ENCODE peak calls at places on chromosomes 13 and 19, in ten cellular contexts. W, U, K, H, C, V, Z, D, X and T are unnamed samples.

GRCh38 chr19:18603958-18604819 is 2.4 kb downstream of the CRLF1 start:
- DNase-seq in K (no peak), C (no peak), X (no peak), W (no peak), D (no peak), Z (peak; percentile 70), V (no peak), U (no peak), H (no peak), T (no peak)

GRCh38 chr19:56091751-56092546 is 29.1 kb downstream of the ZNF787 start:
- DNase-seq in D (no peak), H (no peak), Z (peak; percentile 54), X (peak; percentile 40), K (no peak), W (no peak), V (no peak), U (no peak), C (peak; percentile 61), T (no peak)

GRCh38 chr19:4088975-4089374 is 22.3 kb upstream of the ZBTB7A start:
- DNase-seq in D (no peak), V (peak; percentile 55), C (no peak), U (no peak), W (no peak), X (no peak), H (no peak), K (no peak), Z (no peak), T (no peak)

GRCh38 chr19:5354403-5354802 is 13.8 kb upstream of the PTPRS start:
- DNase-seq in Z (no peak), C (no peak), H (no peak), W (no peak), D (peak; percentile 34), K (no peak), V (peak; percentile 39), U (no peak), X (no peak), T (no peak)

GRCh38 chr19:4839192-4839591 is 7.7 kb upstream of the TICAM1 start:
- DNase-seq in X (no peak), D (no peak), V (no peak), U (no peak), C (no peak), K (no peak), W (no peak), H (no peak), Z (peak; percentile 79), T (no peak)

GRCh38 chr19:3276341-3276799 is 51.9 kb downstream of the CELF5 start:
- DNase-seq in X (peak; percentile 68), V (peak; percentile 87), Z (peak; percentile 87), K (no peak), W (no peak), U (peak; percentile 34), D (peak; percentile 60), H (no peak), C (peak; percentile 58), T (peak; percentile 72)

GRCh38 chr19:41351339-41352245 is 2.1 kb downstream of the TGFB1 start:
- DNase-seq in W (peak; percentile 61), Z (peak; percentile 95), H (no peak), U (peak; percentile 59), V (peak; percentile 84), D (no peak), K (peak; percentile 82), X (peak; percentile 84), C (peak; percentile 89), T (peak; percentile 79)

GRCh38 chr13:90622547-90622946 is 724.9 kb upstream of the MIR17HG start:
- DNase-seq in K (no peak), C (no peak), X (no peak), W (no peak), V (no peak), U (no peak), H (no peak), Z (no peak), D (no peak), T (no peak)

GRCh38 chr13:98300956-98301641 is 124.0 kb upstream of the RNF113B start:
- DNase-seq in H (no peak), X (no peak), W (no peak), V (no peak), K (no peak), U (peak; percentile 69), C (no peak), D (peak; percentile 96), Z (no peak), T (no peak)

GRCh38 chr19:47022140-47022536 is 2.5 kb downstream of the NPAS1 start:
- DNase-seq in V (no peak), K (no peak), U (no peak), X (no peak), C (no peak), D (no peak), H (no peak), W (no peak), Z (no peak), T (no peak)

GRCh38 chr13:36030670-36031331 is 100.4 kb downstream of the DCLK1 start:
- DNase-seq in X (no peak), D (no peak), C (no peak), V (no peak), H (no peak), W (peak; percentile 27), U (no peak), K (no peak), Z (no peak), T (no peak)
- TF ChIP-seq EP300 in X (no peak), D (no peak), C (no peak), V (no peak), H (no peak), W (no peak), U (no peak), K (no peak), Z (no peak), T (no peak)

GRCh38 chr19:2081873-2082810 is 14.0 kb downstream of the MOB3A start:
- DNase-seq in U (peak; percentile 50), K (no peak), H (no peak), V (no peak), D (no peak), X (no peak), W (no peak), Z (peak; percentile 53), C (no peak), T (peak; percentile 64)

GRCh38 chr19:2080336-2080988 is 15.7 kb downstream of the MOB3A start:
- DNase-seq in V (no peak), X (no peak), H (no peak), C (no peak), W (no peak), Z (peak; percentile 20), D (no peak), K (no peak), U (no peak), T (no peak)

GRCh38 chr19:2077833-2078619 is 18.1 kb downstream of the MOB3A start:
- DNase-seq in Z (peak; percentile 75), U (no peak), H (no peak), C (no peak), W (no peak), D (no peak), X (no peak), K (no peak), V (no peak), T (no peak)

GRCh38 chr19:2079076-2079864 is 16.9 kb downstream of the MOB3A start:
- DNase-seq in U (no peak), Z (peak; percentile 65), V (no peak), C (no peak), X (no peak), D (no peak), K (no peak), W (no peak), H (no peak), T (no peak)

DNA sequence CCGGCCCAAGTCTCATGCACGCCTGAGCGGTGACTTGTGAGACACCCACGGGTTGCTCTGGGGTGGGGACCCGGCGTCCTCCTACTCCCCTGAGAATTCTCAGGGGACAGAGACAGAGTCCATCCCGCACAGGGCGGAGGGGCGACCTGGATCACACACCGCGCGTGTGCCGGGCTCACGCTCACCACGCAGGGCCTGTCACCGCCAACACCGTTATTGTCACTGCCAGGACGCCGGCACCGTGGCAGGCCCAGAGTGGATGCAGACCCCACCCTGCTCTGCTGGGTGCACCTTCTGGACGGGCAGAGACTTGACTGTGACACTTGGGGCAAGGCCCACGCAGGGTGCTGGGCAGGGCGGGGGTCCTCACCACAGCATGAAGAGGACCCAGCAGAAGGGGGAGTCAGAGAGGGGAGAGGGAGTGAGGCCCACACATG is 16.2 kb downstream of the MOB3A start:
- DNase-seq in K (no peak), C (no peak), D (no peak), U (no peak), V (no peak), H (no peak), X (no peak), W (no peak), Z (peak; percentile 72), T (no peak)
- TF ChIP-seq CTCF in K (no peak), C (no peak), D (no peak), U (no peak), V (no peak), H (no peak), X (no peak), W (no peak), Z (no peak), T (no peak)

GRCh38 chr13:24265453-24265852 is 43.9 kb upstream of the C1QTNF9 start:
- DNase-seq in W (peak; percentile 9), K (no peak), C (no peak), D (no peak), Z (no peak), U (no peak), H (no peak), V (no peak), X (no peak), T (no peak)
- TF ChIP-seq POLR2A in W (no peak), K (no peak), C (no peak), D (no peak), Z (no peak), U (no peak), H (no peak), V (no peak), X (no peak), T (no peak)

GRCh38 chr13:111058796-111059506 is 56.2 kb upstream of the ARHGEF7 start:
- DNase-seq in Z (no peak), K (no peak), V (no peak), C (no peak), W (no peak), H (no peak), X (no peak), U (no peak), D (no peak), T (no peak)
- TF ChIP-seq EP300 in Z (no peak), K (no peak), V (no peak), C (no peak), W (no peak), H (no peak), X (no peak), U (no peak), D (no peak), T (no peak)

DNA sequence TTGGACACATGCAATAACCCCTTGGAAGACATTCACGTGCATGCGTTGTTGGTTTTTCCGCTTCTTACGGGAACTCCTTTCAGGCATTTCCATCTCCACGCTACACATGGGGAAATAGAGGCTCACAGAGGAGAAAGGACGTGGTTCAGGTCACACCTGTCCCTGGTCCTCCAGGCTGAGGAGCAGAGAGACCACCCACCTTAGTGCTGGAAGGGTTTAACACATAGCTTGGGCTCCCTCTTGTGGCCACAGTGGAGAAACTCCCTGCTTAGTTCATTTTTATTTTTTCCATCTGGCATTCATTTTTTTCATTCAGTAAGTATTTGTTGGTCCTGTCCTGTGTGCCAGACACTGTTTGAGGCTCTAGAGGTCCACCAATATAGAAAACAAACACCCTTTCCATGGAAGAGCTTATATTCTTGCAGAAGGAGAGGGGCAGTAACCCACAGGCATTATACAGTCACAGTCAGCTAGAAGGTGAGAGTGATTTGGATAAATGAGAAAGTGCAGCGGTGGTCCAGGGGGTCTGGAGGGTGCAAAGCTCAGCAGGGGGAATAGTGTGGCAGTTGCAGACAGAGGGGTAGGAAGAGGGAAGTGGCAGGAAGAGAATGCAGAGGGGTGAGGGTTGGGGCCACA is 24.2 kb upstream of the TTYH1 start:
- DNase-seq in D (peak; percentile 70), X (no peak), K (no peak), H (no peak), C (no peak), Z (no peak), U (peak; percentile 39), V (peak; percentile 71), W (peak; percentile 32), T (peak; percentile 40)
- TF ChIP-seq CTCF in D (peak; percentile 80), X (peak; percentile 70), K (peak; percentile 66), H (peak; percentile 78), C (peak; percentile 88), Z (peak; percentile 63), U (peak; percentile 53), V (peak; percentile 82), W (no peak), T (peak; percentile 71)